ENCODE peak calls at places on chromosomes 11 and 22, in eight cellular contexts. O, E, L, F, J, X, T and M are unnamed samples.

GRCh38 chr11:1746956-1747752 is 3.2 kb downstream of the IFITM10 start:
- DNase-seq in L (peak; percentile 69), X (no peak), J (no peak), O (no peak), F (no peak), T (no peak), E (no peak), M (no peak)

GRCh38 chr11:125874556-125875124 is 12.8 kb upstream of the HYLS1 start:
- DNase-seq in F (peak; percentile 70), T (peak; percentile 89), L (no peak), O (peak; percentile 41), J (no peak), E (peak; percentile 59), X (no peak), M (peak; percentile 66)

GRCh38 chr22:30574095-30574981 is at the start of gene GAL3ST1:
- DNase-seq in F (no peak), J (peak; percentile 79), E (no peak), O (no peak), L (no peak), X (no peak), T (peak; percentile 80), M (peak; percentile 89)

GRCh38 chr11:113188433-113188834 is 125.9 kb upstream of the TTC12 start:
- DNase-seq in O (no peak), E (no peak), J (no peak), X (no peak), L (no peak), F (no peak), T (no peak), M (no peak)

GRCh38 chr22:29157759-29158535 is 47.7 kb upstream of the EMID1 start:
- DNase-seq in T (peak; percentile 14), E (no peak), J (no peak), F (no peak), X (no peak), O (no peak), L (peak; percentile 29), M (no peak)

GRCh38 chr22:47065756-47066615 is 303.5 kb downstream of the TBC1D22A start:
- DNase-seq in X (no peak), E (peak; percentile 89), F (peak; percentile 46), L (no peak), J (no peak), T (no peak), O (no peak), M (no peak)

GRCh38 chr11:5808500-5809121 is at the start of gene OR52N2:
- DNase-seq in O (peak; percentile 70), F (peak; percentile 65), J (peak; percentile 62), X (peak; percentile 53), E (peak; percentile 59), L (no peak), T (peak; percentile 84), M (peak; percentile 74)

GRCh38 chr22:35882226-35883027 is 146.2 kb downstream of the RBFOX2 start:
- DNase-seq in L (no peak), X (no peak), O (no peak), E (no peak), T (no peak), J (no peak), F (peak; percentile 41), M (no peak)

DNA sequence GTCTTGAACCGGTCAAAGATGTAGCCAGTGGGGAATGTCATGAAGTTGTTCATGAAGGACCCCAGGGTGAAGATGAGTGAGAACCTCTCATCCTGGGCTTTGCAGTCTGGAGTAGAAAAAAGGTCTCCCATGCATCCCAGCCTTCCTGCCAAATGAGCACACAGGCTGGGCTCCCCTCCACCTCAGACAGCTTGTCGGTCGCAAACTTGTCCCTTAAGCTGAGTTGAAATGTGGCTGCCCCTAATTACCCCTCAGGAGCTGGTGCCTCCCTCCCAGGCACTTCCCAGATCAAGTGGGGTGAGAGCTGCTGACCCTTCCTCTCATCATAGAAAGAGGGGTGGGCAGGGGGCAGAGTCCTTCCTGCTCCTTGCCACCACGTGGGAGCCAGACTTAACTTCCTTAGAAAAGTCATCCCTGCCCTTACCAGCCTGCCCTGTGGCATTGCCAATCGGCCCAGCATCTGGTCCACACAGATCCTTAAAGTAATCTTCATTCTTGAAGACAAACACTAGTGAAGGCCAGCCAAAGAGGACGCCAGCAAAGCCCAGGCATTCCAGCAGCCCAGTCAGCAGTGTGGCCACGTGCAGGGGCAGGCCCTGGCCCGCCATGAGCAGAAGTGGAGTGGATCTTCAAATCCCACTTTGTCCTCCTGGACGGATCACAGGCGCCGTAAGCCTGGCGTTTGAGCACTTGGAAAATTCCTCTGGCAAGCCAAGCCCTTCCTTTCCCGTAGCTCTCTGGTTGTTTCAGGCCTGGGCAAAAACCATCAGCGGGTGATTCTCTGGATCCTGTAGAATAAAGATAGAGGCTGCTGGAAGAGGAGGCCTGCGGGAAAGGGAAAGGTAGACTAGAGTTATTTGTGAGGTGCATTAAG is 1.1 kb downstream of the SLC43A3 start:
- DNase-seq in X (peak; percentile 76), O (peak; percentile 74), L (peak; percentile 88), T (no peak), F (peak; percentile 14), J (peak; percentile 48), E (peak; percentile 47), M (no peak)
- H3K4me3 ChIP-seq in X (peak overlapping the region; percentile 66), O (peak overlapping the region; percentile 61), L (peak overlapping the region; percentile 80), T (no peak overlapping the region), F (no peak overlapping the region), J (no peak overlapping the region), E (no peak overlapping the region), M (peak overlapping the region; percentile 6)

GRCh38 chr11:117585631-117586030 is 211.4 kb downstream of the DSCAML1 start:
- DNase-seq in F (no peak), O (no peak), X (no peak), J (no peak), L (no peak), T (no peak), E (no peak), M (no peak)

GRCh38 chr11:117582491-117582890 is 214.5 kb downstream of the DSCAML1 start:
- DNase-seq in E (no peak), L (no peak), J (no peak), X (no peak), O (no peak), F (no peak), T (no peak), M (no peak)

GRCh38 chr11:117586392-117586791 is 210.6 kb downstream of the DSCAML1 start:
- DNase-seq in L (no peak), T (no peak), X (no peak), O (no peak), F (no peak), J (no peak), E (no peak), M (no peak)

GRCh38 chr11:117583063-117583801 is 213.8 kb downstream of the DSCAML1 start:
- DNase-seq in T (peak; percentile 68), F (no peak), X (no peak), O (peak; percentile 37), J (no peak), E (no peak), L (no peak), M (no peak)

DNA sequence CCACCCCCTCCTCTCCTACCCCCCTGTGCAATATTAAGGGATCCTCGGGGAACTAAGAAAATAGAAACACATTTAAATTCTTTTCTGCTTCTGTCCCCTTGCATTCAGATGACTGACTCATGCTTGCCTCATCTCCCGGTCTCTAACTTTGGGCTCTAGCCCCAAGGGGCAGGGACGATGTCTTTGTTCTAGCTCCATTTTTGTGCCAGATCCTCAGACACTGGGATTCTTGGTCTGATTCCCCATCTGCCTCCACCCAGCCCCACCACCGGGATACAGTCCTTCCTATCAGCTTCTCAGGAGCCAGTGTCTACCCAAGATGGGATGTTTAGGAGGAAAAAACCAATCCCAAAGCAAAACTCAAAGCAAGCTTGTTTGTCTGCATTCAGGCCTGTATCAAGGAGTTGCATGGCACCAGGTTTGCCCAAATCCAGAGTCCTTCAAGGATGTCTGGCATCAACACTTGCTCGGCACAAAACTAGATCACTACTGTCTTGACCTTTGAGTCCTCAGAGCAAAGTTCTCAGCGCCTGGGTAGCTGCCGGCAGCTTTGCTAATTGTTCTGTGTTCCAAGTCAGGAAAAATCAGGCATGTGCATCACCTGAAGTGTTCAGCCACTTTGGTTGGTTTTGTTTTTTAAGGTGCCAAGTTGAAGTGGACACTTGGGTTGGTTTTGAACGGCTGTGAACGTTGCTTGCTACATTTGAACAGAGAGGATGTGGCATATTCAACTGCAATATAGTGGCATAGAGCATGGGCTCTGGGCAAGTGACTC is 212.8 kb downstream of the DSCAML1 start:
- DNase-seq in F (peak; percentile 2), O (no peak), E (no peak), T (no peak), L (no peak), J (no peak), X (no peak), M (peak; percentile 21)
- H3K4me3 ChIP-seq in F (no peak overlapping the region), O (no peak overlapping the region), E (no peak overlapping the region), T (no peak overlapping the region), L (no peak overlapping the region), J (no peak overlapping the region), X (no peak overlapping the region), M (no peak overlapping the region)

DNA sequence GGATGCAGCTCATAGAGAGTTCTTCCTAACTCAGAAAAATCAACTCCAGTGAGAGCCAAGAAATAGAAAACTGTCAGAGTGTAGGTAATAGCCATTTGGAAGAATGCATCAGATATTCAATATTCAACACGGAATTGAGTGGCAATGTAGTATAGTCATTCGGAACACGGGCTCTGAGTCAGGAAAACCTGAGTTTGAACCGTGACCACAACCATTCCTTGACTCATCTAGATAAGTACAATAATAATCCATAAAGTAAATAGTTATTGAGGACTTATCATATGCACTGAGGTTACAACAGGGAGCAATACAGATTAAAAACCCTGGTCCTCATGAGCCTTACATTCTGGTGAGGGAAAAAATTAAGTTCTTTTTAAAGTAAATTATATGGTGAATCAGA is 62.6 kb upstream of the PHF21A start:
- DNase-seq in J (no peak), E (no peak), T (no peak), O (no peak), F (peak; percentile 84), L (no peak), X (no peak), M (peak; percentile 35)
- H3K4me3 ChIP-seq in J (no peak overlapping the region), E (no peak overlapping the region), T (no peak overlapping the region), O (no peak overlapping the region), F (no peak overlapping the region), L (no peak overlapping the region), X (no peak overlapping the region), M (no peak overlapping the region)

GRCh38 chr22:37803195-37803635 is 4.5 kb upstream of the GCAT start:
- DNase-seq in T (peak; percentile 72), J (no peak), E (no peak), O (no peak), L (peak; percentile 67), X (no peak), F (no peak), M (peak; percentile 66)

GRCh38 chr22:37805878-37806277 is 1.9 kb upstream of the GCAT start:
- DNase-seq in T (no peak), X (no peak), J (peak; percentile 51), E (no peak), O (no peak), L (no peak), F (no peak), M (peak; percentile 36)

GRCh38 chr22:37803636-37804371 is 3.9 kb upstream of the GCAT start:
- DNase-seq in J (peak; percentile 49), L (no peak), E (no peak), F (no peak), X (no peak), T (peak; percentile 58), O (no peak), M (no peak)

GRCh38 chr22:37804886-37805857 is 2.6 kb upstream of the GCAT start:
- DNase-seq in F (peak; percentile 70), L (peak; percentile 93), O (peak; percentile 93), J (peak; percentile 98), X (peak; percentile 90), T (peak; percentile 86), E (peak; percentile 88), M (peak; percentile 83)

DNA sequence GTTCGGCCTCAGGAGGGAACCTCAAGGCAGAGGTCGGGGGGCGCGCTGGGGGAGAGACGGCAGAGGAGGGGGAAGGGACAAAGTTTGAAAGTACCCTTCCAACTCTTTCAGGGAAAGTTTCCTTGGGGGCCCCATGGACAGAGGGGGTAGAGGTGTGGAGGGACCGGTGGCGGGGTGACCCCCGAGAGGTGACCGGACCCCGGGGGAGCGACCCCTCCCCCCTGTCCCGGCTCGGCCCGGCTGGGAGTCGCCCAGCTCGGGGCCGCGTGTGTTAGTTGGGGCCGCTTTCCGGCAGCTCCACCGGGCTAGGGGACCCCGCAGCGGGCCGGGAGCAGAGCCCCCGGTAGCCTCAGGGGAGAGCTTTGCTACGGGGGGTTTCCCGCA is 3.2 kb upstream of the GCAT start:
- DNase-seq in E (no peak), O (no peak), X (peak; percentile 36), L (no peak), T (peak; percentile 31), F (no peak), J (peak; percentile 58), M (no peak)
- H3K4me3 ChIP-seq in E (no peak overlapping the region), O (peak overlapping the region; percentile 72), X (peak overlapping the region; percentile 83), L (peak overlapping the region; percentile 83), T (peak overlapping the region; percentile 81), F (peak overlapping the region; percentile 52), J (no peak overlapping the region), M (peak overlapping the region; percentile 64)